ENCODE peak calls at places on chromosomes 11 and 22, in five cellular contexts. L is NCI-H2107; Q is activated naive CD4-positive, alpha-beta T cell treated with anti-CD3 and anti-CD28 coated beads for 36 hours; G is activated CD4-positive, alpha-beta T cell treated with anti-CD3 and anti-CD28 coated beads, Interleukin-2, amount 50 U/mL, for 1 hour; O is KG1. U is an unnamed sample.

GRCh38 chr11:35912883-35913614 is 30.8 kb upstream of the LDLRAD3 start:
- DNase-seq in L (no peak), Q (no peak), G (no peak), O (no peak), U (no peak)

GRCh38 chr11:126547161-126547560 is 191.7 kb downstream of the ST3GAL4 start:
- DNase-seq in L (no peak), Q (no peak), G (no peak), O (no peak), U (no peak)

GRCh38 chr22:18044548-18045271 is 20.3 kb upstream of the MICAL3 start:
- DNase-seq in L (no peak), Q (no peak), G (no peak), O (no peak), U (no peak)

GRCh38 chr11:75859614-75860013 is 44.6 kb downstream of the UVRAG start:
- DNase-seq in L (no peak), Q (no peak), G (no peak), O (no peak), U (no peak)

GRCh38 chr22:42396621-42397331 is 35.4 kb downstream of the NFAM1 start:
- DNase-seq in L (no peak), Q (peak), G (no peak), O (no peak), U (no peak)

GRCh38 chr11:45155058-45155551 is 8.7 kb downstream of the PRDM11 start:
- DNase-seq in L (no peak), Q (no peak), G (no peak), O (no peak), U (no peak)

GRCh38 chr22:19709063-19709769 is 5.1 kb upstream of the SEPTIN5 start:
- DNase-seq in L (no peak), Q (no peak), G (no peak), O (no peak), U (no peak)

GRCh38 chr11:130465259-130465658 is 16.8 kb downstream of the ADAMTS15 start:
- DNase-seq in L (no peak), Q (no peak), G (no peak), O (no peak), U (no peak)

GRCh38 chr11:69437001-69437875 is 44.2 kb upstream of the LINC01488 start:
- DNase-seq in L (no peak), Q (no peak), G (no peak), O (no peak), U (no peak)

GRCh38 chr11:111373590-111373989 is 5.5 kb downstream of the POU2AF1 start:
- DNase-seq in L (no peak), Q (no peak), G (no peak), O (no peak), U (no peak)

GRCh38 chr22:42611076-42611475 is 3.6 kb downstream of the POLDIP3 start:
- DNase-seq in L (no peak), Q (no peak), G (no peak), O (no peak), U (no peak)

GRCh38 chr11:20453657-20454316 is 66.3 kb downstream of the PRMT3 start:
- DNase-seq in L (no peak), Q (no peak), G (no peak), O (no peak), U (no peak)

GRCh38 chr11:113121746-113122145 is 160.5 kb downstream of the NCAM1 start:
- DNase-seq in L (no peak), Q (no peak), G (no peak), O (no peak), U (no peak)

GRCh38 chr11:63978551-63979235 is 4.3 kb downstream of the COX8A start:
- DNase-seq in L (no peak), Q (no peak), G (no peak), O (no peak), U (no peak)

GRCh38 chr11:76597533-76598425 is 72.8 kb downstream of the LRRC32 start:
- DNase-seq in L (no peak), Q (no peak), G (no peak), O (no peak), U (peak)

GRCh38 chr11:125314264-125315087 is 149.9 kb downstream of the PKNOX2 start:
- DNase-seq in L (no peak), Q (no peak), G (no peak), O (no peak), U (no peak)

GRCh38 chr11:92376146-92376599 is 151.6 kb downstream of the FAT3 start:
- DNase-seq in L (no peak), Q (no peak), G (no peak), O (no peak), U (no peak)

GRCh38 chr22:28015676-28016601 is 96.9 kb upstream of the PITPNB start:
- DNase-seq in L (no peak), Q (no peak), G (no peak), O (no peak), U (no peak)

GRCh38 chr11:40281055-40281580 is 1178.3 kb downstream of the LRRC4C start:
- DNase-seq in L (no peak), Q (no peak), G (no peak), O (no peak), U (no peak)

GRCh38 chr11:14029415-14029814 is 66.9 kb downstream of the SPON1 start:
- DNase-seq in L (no peak), Q (no peak), G (no peak), O (no peak), U (no peak)

GRCh38 chr11:77779935-77780334 is 40.6 kb downstream of the RSF1 start:
- DNase-seq in L (no peak), Q (no peak), G (no peak), O (no peak), U (no peak)

GRCh38 chr11:36753960-36754359 is 155.9 kb upstream of the RAG2 start:
- DNase-seq in L (no peak), Q (no peak), G (no peak), O (no peak), U (no peak)

GRCh38 chr11:77842451-77843121 is 21.6 kb downstream of the AAMDC start:
- DNase-seq in L (no peak), Q (no peak), G (no peak), O (no peak), U (no peak)

GRCh38 chr11:96013459-96014213 is 89.7 kb upstream of the MTMR2 start:
- DNase-seq in L (no peak), Q (peak), G (peak), O (no peak), U (peak)

GRCh38 chr11:87819141-87819540 is 356.1 kb downstream of the RAB38 start:
- DNase-seq in L (no peak), Q (no peak), G (no peak), O (no peak), U (no peak)

GRCh38 chr11:112357488-112357887 is 96.8 kb upstream of the PLET1 start:
- DNase-seq in L (no peak), Q (no peak), G (no peak), O (no peak), U (no peak)

GRCh38 chr22:44024288-44024908 is at the start of gene PARVB:
- DNase-seq in L (no peak), Q (no peak), G (no peak), O (peak), U (peak)

GRCh38 chr11:120633630-120634374 is 122.3 kb downstream of the GRIK4 start:
- DNase-seq in L (no peak), Q (no peak), G (no peak), O (no peak), U (no peak)

GRCh38 chr22:21947040-21948014 is 5.3 kb downstream of the PPM1F start:
- DNase-seq in L (no peak), Q (no peak), G (no peak), O (no peak), U (no peak)

GRCh38 chr22:39148727-39149535 is 3.5 kb downstream of the CBX7 start:
- DNase-seq in L (no peak), Q (peak), G (peak), O (no peak), U (peak)

GRCh38 chr22:29146101-29146560 is 59.6 kb upstream of the EMID1 start:
- DNase-seq in L (no peak), Q (no peak), G (no peak), O (no peak), U (no peak)

GRCh38 chr11:926341-926916 is 759 bp downstream of the AP2A2 start:
- DNase-seq in L (no peak), Q (no peak), G (no peak), O (no peak), U (no peak)

GRCh38 chr11:129223701-129224149 is 31.6 kb upstream of the ARHGAP32 start:
- DNase-seq in L (no peak), Q (no peak), G (no peak), O (no peak), U (no peak)

GRCh38 chr22:42065408-42066132 is 5.0 kb downstream of the NAGA start:
- DNase-seq in L (no peak), Q (no peak), G (no peak), O (no peak), U (no peak)

GRCh38 chr11:64632237-64632636 is 41.2 kb downstream of the SLC22A12 start:
- DNase-seq in L (no peak), Q (no peak), G (no peak), O (no peak), U (no peak)